ENCODE peak calls at places on chromosomes 2 and 18, in six cellular contexts. One of them, this sample, is unnamed.

GRCh38 chr18:55232506-55232905 is 273.2 kb upstream of the CCDC68 start:
- DNase-seq in cardiac septum: no peak
- DNase-seq in brain microvascular endothelial cell: no peak
- DNase-seq in T-helper 1 cell: no peak
- DNase-seq in left cardiac atrium: no peak
- DNase-seq in HT1080: no peak
- DNase-seq in this sample: no peak

GRCh38 chr2:191401287-191401686 is 156.1 kb downstream of the MYO1B start:
- DNase-seq in T-helper 1 cell: no peak
- DNase-seq in HT1080: no peak
- DNase-seq in cardiac septum: no peak
- DNase-seq in brain microvascular endothelial cell: peak; percentile 31
- DNase-seq in left cardiac atrium: no peak
- DNase-seq in this sample: peak; percentile 33

GRCh38 chr2:14634885-14635871 is 2.7 kb downstream of the LRATD1 start:
- DNase-seq in brain microvascular endothelial cell: peak; percentile 28
- DNase-seq in T-helper 1 cell: no peak
- DNase-seq in cardiac septum: peak; percentile 81
- DNase-seq in HT1080: peak; percentile 60
- DNase-seq in left cardiac atrium: peak; percentile 81
- DNase-seq in this sample: peak; percentile 75

GRCh38 chr2:30777662-30778505 is 29.4 kb downstream of the CAPN13 start:
- DNase-seq in cardiac septum: no peak
- DNase-seq in T-helper 1 cell: no peak
- DNase-seq in left cardiac atrium: no peak
- DNase-seq in brain microvascular endothelial cell: no peak
- DNase-seq in HT1080: no peak
- DNase-seq in this sample: no peak

GRCh38 chr2:10380048-10380926 is 67.8 kb downstream of the ODC1 start:
- DNase-seq in HT1080: no peak
- DNase-seq in cardiac septum: no peak
- DNase-seq in left cardiac atrium: no peak
- DNase-seq in brain microvascular endothelial cell: no peak
- DNase-seq in T-helper 1 cell: no peak
- DNase-seq in this sample: no peak

GRCh38 chr2:175823291-175824073 is 178.6 kb downstream of the LNPK start:
- DNase-seq in brain microvascular endothelial cell: no peak
- DNase-seq in cardiac septum: no peak
- DNase-seq in HT1080: peak; percentile 15
- DNase-seq in T-helper 1 cell: no peak
- DNase-seq in left cardiac atrium: no peak
- DNase-seq in this sample: peak; percentile 63

GRCh38 chr2:17136895-17137294 is 381.3 kb downstream of the RAD51AP2 start:
- DNase-seq in brain microvascular endothelial cell: no peak
- DNase-seq in cardiac septum: no peak
- DNase-seq in T-helper 1 cell: no peak
- DNase-seq in left cardiac atrium: no peak
- DNase-seq in HT1080: no peak
- DNase-seq in this sample: no peak

GRCh38 chr18:9539283-9539682 is 64.0 kb downstream of the RALBP1 start:
- DNase-seq in T-helper 1 cell: no peak
- DNase-seq in left cardiac atrium: no peak
- DNase-seq in HT1080: peak; percentile 81
- DNase-seq in cardiac septum: no peak
- DNase-seq in brain microvascular endothelial cell: peak; percentile 51
- DNase-seq in this sample: peak; percentile 81

GRCh38 chr2:152344561-152345195 is 9.7 kb downstream of the FMNL2 start:
- DNase-seq in T-helper 1 cell: no peak
- DNase-seq in brain microvascular endothelial cell: no peak
- DNase-seq in HT1080: no peak
- DNase-seq in left cardiac atrium: no peak
- DNase-seq in cardiac septum: no peak
- DNase-seq in this sample: no peak

This sample was measured in astrocyte of the spinal cord.